ENCODE peak calls at places on chromosomes 16 and 17, in six cellular contexts. Y is NB4, E is mesenchymal stem cell, J is NCI-H1092 treated with DMSO at 0.1 percent for 48 hours, M is GM12878, P is HT1080. U is an unnamed sample.

GRCh38 chr17:76131692-76132573 is 9.1 kb downstream of the FOXJ1 start:
- DNase-seq in P (no peak), Y (no peak), E (no peak), J (no peak), M (no peak), U (no peak)

GRCh38 chr16:66551362-66551761 is 1.0 kb upstream of the CKLF start:
- DNase-seq in Y (peak; percentile 88), E (peak; percentile 41), M (peak; percentile 11), J (peak; percentile 21), P (peak; percentile 41), U (peak; percentile 14)

GRCh38 chr17:56112086-56112485 is 41.2 kb upstream of the ANKFN1 start:
- DNase-seq in M (no peak), Y (no peak), P (peak; percentile 36), E (no peak), J (no peak), U (no peak)

GRCh38 chr16:84559311-84559932 is 55.0 kb upstream of the MEAK7 start:
- DNase-seq in J (no peak), M (no peak), P (no peak), Y (no peak), E (no peak), U (no peak)

GRCh38 chr17:19336938-19337711 is 25.4 kb downstream of the B9D1 start:
- DNase-seq in E (peak; percentile 28), P (no peak), Y (no peak), J (no peak), M (no peak), U (no peak)

GRCh38 chr17:13036776-13037175 is 18.9 kb upstream of the ELAC2 start:
- DNase-seq in P (peak; percentile 24), E (no peak), Y (no peak), M (no peak), J (no peak), U (no peak)

GRCh38 chr16:30068750-30069574 is 3.4 kb downstream of the ALDOA start:
- DNase-seq in P (no peak), Y (peak; percentile 60), M (no peak), E (peak; percentile 59), J (peak; percentile 5), U (no peak)

GRCh38 chr17:76009969-76010661 is 9.5 kb downstream of the CDK3 start:
- DNase-seq in P (no peak), E (no peak), Y (no peak), M (no peak), J (no peak), U (no peak)

GRCh38 chr16:56041556-56042140 is 149.6 kb upstream of the GNAO1 start:
- DNase-seq in Y (peak; percentile 25), E (no peak), P (no peak), M (no peak), J (peak; percentile 52), U (peak; percentile 28)

GRCh38 chr16:71737501-71737900 is 13.0 kb upstream of the PHLPP2 start:
- DNase-seq in P (no peak), M (no peak), E (no peak), Y (no peak), J (no peak), U (no peak)

GRCh38 chr16:89453662-89454321 is 36.6 kb downstream of the ANKRD11 start:
- DNase-seq in Y (peak; percentile 54), P (no peak), J (no peak), E (no peak), M (no peak), U (no peak)

GRCh38 chr17:53516643-53517042 is 306.1 kb upstream of the KIF2B start:
- DNase-seq in E (peak; percentile 5), J (no peak), Y (no peak), P (peak; percentile 16), M (no peak), U (no peak)

GRCh38 chr17:8122391-8122922 is 1.4 kb downstream of the HES7 start:
- DNase-seq in P (peak; percentile 51), M (no peak), E (peak; percentile 77), J (no peak), Y (peak; percentile 28), U (no peak)

GRCh38 chr16:35252356-35252936 is 1793.0 kb downstream of the TP53TG3F start:
- DNase-seq in M (no peak), J (no peak), E (no peak), P (no peak), Y (peak; percentile 21), U (no peak)

GRCh38 chr16:56270828-56271227 is 79.5 kb downstream of the GNAO1 start:
- DNase-seq in J (no peak), P (no peak), Y (no peak), M (no peak), E (no peak), U (no peak)

GRCh38 chr16:49789617-49790016 is 66.3 kb downstream of the ZNF423 start:
- DNase-seq in M (no peak), E (no peak), Y (no peak), P (no peak), J (no peak), U (no peak)

GRCh38 chr17:53316073-53316472 is 506.7 kb upstream of the KIF2B start:
- DNase-seq in Y (no peak), E (no peak), J (no peak), M (no peak), P (no peak), U (no peak)

GRCh38 chr17:4577386-4577993 is 6.8 kb upstream of the SMTNL2 start:
- DNase-seq in J (no peak), M (no peak), P (no peak), E (no peak), Y (no peak), U (no peak)

GRCh38 chr16:89217388-89218191 is at the start of gene ZNF778:
- DNase-seq in E (peak; percentile 90), J (peak; percentile 75), P (peak; percentile 82), M (peak; percentile 40), Y (peak; percentile 91), U (peak; percentile 69)

GRCh38 chr17:73759324-73760185 is 115.3 kb upstream of the SDK2 start:
- DNase-seq in Y (peak; percentile 40), M (no peak), P (no peak), E (no peak), J (peak; percentile 84), U (no peak)

GRCh38 chr16:27319257-27319965 is 5.6 kb downstream of the IL4R start:
- DNase-seq in M (no peak), Y (no peak), J (no peak), P (no peak), E (no peak), U (no peak)

GRCh38 chr17:38701504-38702165 is 3.4 kb upstream of the MLLT6 start:
- DNase-seq in P (no peak), J (peak; percentile 38), E (peak; percentile 79), Y (peak; percentile 79), M (peak; percentile 86), U (peak; percentile 16)

GRCh38 chr17:68463211-68463990 is 6.1 kb upstream of the WIPI1 start:
- DNase-seq in Y (no peak), P (no peak), E (no peak), M (no peak), J (no peak), U (no peak)

GRCh38 chr17:62187681-62188080 is 122.6 kb upstream of the MED13 start:
- DNase-seq in P (peak; percentile 57), E (peak; percentile 82), Y (no peak), J (no peak), M (no peak), U (no peak)

GRCh38 chr17:80920406-80920805 is 71.2 kb upstream of the CHMP6 start:
- DNase-seq in M (no peak), J (no peak), Y (no peak), P (no peak), E (no peak), U (no peak)

GRCh38 chr17:5571281-5571680 is 13.0 kb downstream of the NLRP1 start:
- DNase-seq in J (no peak), E (no peak), P (no peak), Y (no peak), M (no peak), U (no peak)

GRCh38 chr17:49399995-49400394 is 14.7 kb downstream of the PHB1 start:
- DNase-seq in M (no peak), Y (no peak), P (no peak), J (no peak), E (no peak), U (no peak)

U was measured in NCI-H2171.